ENCODE peak calls at places on chromosomes 6 and 20, in five cellular contexts. R is IMR-90, I is A549, X is GM12878, B is K562. A is an unnamed sample.

GRCh38 chr6:33785766-33786165 is 3.2 kb downstream of the LEMD2 start:
- DNase-seq in R (peak; percentile 50), I (no peak), X (no peak), B (no peak), A (no peak)

GRCh38 chr20:63472159-63472811 is at the start of gene KCNQ2:
- DNase-seq in B (peak; percentile 30), R (no peak), I (no peak), X (no peak), A (peak; percentile 87)

GRCh38 chr6:11025911-11026635 is 18.0 kb downstream of the ELOVL2 start:
- DNase-seq in B (no peak), R (no peak), X (no peak), I (no peak), A (no peak)

GRCh38 chr20:60422848-60423247 is 464.6 kb downstream of the CDH26 start:
- DNase-seq in B (no peak), I (no peak), X (no peak), R (no peak), A (no peak)

GRCh38 chr6:52635049-52635577 is 35.8 kb upstream of the TMEM14A start:
- DNase-seq in I (no peak), R (peak; percentile 46), X (no peak), B (no peak), A (no peak)

GRCh38 chr6:27471365-27472115 is 1.4 kb downstream of the ZNF184 start:
- DNase-seq in X (no peak), R (no peak), B (no peak), I (no peak), A (no peak)

GRCh38 chr6:110408891-110409290 is 6.5 kb downstream of the DDO start:
- DNase-seq in I (no peak), B (no peak), R (no peak), X (no peak), A (peak; percentile 69)

GRCh38 chr6:108502826-108503225 is 57.9 kb upstream of the FOXO3 start:
- DNase-seq in I (no peak), X (no peak), B (peak; percentile 50), R (no peak), A (no peak)

GRCh38 chr20:47027042-47027441 is 132.4 kb downstream of the EYA2 start:
- DNase-seq in I (no peak), R (no peak), X (no peak), B (no peak), A (no peak)

GRCh38 chr6:89133981-89134380 is 11.9 kb upstream of the PM20D2 start:
- DNase-seq in B (no peak), R (no peak), X (no peak), I (no peak), A (no peak)

GRCh38 chr20:33914871-33915270 is 78.8 kb upstream of the RALY start:
- DNase-seq in B (no peak), I (peak; percentile 27), X (no peak), R (peak; percentile 94), A (no peak)

GRCh38 chr6:5637714-5638113 is 369.0 kb downstream of the NRN1 start:
- DNase-seq in B (no peak), R (no peak), X (no peak), I (no peak), A (peak; percentile 57)

DNA sequence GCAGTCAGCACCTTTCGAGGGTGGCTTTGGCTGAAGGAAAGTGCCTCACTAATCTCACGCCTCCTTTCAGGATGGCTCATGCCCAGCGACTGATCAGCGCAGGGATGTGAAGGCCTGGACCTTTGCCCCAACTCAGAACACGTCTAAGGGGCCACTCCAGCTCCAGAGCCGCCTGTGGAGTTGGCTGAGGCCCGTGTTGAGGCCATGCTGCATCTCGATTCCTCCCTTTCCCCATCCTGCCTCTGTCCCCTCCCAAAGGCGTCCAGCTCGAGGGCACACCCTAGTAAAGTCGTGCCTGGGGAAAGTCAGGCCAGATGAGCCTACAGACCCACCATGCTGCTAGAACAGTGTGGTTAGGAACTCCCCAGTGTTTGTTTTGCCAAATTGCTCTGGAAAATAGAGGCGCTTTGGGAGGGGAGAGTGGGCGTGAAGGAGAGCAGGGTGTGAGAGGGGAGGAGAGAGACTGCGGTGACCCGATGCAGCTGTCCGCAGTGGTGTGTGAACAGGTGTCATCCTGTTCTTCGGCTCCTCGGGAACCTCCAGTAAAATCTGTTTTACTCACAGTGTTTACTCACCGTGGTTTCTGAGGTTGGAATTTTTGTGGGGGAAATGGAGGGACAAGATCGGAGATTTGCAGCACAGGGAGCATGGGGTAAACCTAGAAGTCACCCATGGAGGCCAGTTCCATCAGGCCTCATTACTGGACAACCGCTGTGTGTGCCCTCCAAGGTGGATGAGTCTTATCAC is 85.0 kb upstream of the PMEPA1 start:
- DNase-seq in X (no peak), I (no peak), R (peak; percentile 3), B (no peak), A (no peak)
- TF ChIP-seq RCOR1 in X (no peak), I (no peak), R (no peak), B (no peak), A (no peak)

DNA sequence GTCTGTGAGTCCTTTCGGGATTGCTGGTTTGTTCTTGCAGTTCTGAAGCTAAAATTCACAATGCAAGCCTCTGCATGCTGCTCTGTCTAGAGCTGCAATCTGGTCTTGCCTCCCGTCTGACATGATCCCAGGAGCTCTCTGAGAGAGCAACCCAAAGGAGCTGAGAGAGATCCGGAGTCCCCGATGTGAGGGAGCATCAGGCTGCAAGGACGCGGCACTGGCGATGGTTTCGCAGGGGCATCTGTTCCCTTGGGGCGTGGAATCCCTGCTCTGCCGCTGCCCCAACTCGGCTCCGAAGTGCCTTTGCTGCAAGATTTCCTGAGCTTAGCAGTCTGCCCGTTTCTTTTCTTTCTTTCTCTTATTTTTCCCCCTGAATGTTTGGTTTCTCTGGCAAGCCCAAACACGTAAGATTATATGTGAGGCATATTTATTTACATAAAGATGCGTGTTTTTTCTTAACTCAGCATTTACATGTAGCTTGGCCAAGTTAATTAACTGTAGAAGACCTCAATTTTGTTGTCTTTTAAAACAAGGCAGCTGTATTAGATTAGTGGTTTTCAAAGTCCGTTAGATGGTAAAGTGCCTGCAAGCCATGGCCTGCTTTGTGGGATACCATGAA is 873.0 kb downstream of the KIF16B start:
- DNase-seq in R (no peak), X (no peak), B (no peak), I (no peak), A (peak; percentile 15)
- TF ChIP-seq RCOR1 in R (no peak), X (no peak), B (no peak), I (no peak), A (no peak)

GRCh38 chr20:35663516-35663812 is 1.2 kb downstream of the CPNE1 start:
- DNase-seq in X (no peak), B (no peak), R (peak; percentile 19), I (no peak), A (no peak)

GRCh38 chr20:35664544-35665206 is at the start of the genes CPNE1 and RBM12:
- DNase-seq in X (peak; percentile 79), I (peak; percentile 98), B (peak; percentile 96), R (peak; percentile 91), A (peak; percentile 98)

GRCh38 chr20:35665949-35666288 is 1.2 kb upstream of the CPNE1 start:
- DNase-seq in B (no peak), R (no peak), X (no peak), I (no peak), A (no peak)

GRCh38 chr20:35662541-35662940 is 2.2 kb downstream of the CPNE1 start:
- DNase-seq in X (no peak), R (no peak), I (no peak), B (no peak), A (no peak)

DNA sequence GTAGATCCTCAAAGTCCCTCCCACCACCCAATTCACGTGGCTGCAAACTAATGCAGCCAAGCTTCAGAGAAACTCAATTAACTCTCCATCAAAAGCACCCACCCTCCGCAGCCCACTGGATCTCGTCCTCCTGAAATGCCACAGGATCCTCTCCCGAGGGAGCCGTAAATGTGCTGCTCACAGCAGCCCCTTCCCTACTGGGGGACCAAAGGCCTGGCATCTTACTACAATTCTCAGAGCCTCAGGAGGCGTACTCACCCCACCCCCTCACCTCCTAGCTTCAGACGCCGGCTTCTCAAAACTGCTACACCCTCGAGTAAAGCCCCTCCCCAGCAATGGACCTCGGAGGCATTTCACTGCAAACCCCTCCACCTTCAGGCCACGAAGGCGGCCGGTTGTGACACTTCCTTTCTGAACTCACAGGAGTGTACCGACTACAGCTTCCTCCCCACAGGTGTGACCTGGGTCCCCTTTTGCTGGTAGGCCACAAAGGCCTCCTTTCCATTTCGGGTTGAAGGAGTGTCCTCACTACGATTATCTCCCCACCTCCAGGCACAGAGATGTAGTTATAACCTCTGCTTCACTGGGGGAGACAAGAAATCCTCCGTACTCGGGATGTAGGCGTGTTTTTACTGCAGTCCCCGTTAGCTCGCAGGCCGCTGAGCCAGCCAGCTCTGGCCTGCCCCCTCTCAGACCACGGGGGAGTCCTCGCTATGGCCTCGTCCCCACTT is 722 bp downstream of the CPNE1 start:
- DNase-seq in R (peak; percentile 6), X (no peak), B (peak; percentile 68), I (peak; percentile 54), A (peak; percentile 59)
- TF ChIP-seq RCOR1 in R (no peak), X (no peak), B (no peak), I (no peak), A (no peak)

DNA sequence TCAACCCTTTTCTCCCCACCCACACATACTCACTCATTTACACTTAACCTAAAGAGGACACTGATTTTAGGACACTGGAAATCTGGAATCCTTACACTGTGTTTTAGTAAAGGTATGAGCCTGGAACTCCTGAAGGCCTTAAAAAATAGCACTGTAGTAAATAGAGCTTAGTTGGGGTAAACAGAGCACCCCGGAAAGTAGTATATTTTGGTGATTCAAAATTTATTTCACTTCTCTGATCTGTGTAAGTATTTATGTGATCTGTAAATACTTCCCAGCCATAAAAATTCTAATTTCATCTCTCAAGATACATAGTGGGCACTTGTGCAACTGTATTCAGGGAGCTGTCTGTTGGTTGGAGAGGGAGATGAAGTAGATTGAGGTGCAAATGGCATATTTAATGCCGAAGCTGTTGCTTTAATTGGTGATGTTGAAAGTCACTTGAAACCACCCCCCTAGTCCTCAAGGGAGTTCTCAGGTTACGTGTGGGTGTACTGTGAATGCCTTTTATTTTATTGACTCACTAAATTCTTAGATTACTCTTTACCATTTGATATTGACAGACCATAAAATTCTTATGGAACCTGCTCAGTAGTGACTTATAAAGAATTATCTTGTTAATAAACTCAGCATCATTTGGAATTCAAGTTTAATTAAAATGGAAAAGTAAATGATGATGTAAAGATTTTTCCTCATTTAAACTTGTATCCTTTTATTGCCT is 155.0 kb downstream of the SOX4 start:
- DNase-seq in I (no peak), B (no peak), X (no peak), R (peak; percentile 61), A (no peak)
- TF ChIP-seq RCOR1 in I (no peak), B (no peak), X (no peak), R (no peak), A (no peak)